ENCODE peak calls at places on chromosomes 7 and 10, in nine cellular contexts. M is AG08395; U is Ammon's horn; G is C1 segment of cervical spinal cord; Q is right cardiac atrium; C is NCI-H1105 treated with DMSO at 0.1 percent for 48 hours; X is HTR-8/SVneo; R is activated CD4-positive, alpha-beta T cell treated with anti-CD3 and anti-CD28 coated beads for 36 hours; H is T-helper 2 cell. D is an unnamed sample.
A peak's percentile ranks its signal among the peaks of the same experiment; 100 is the strongest.

GRCh38 chr7:122316467-122317394 is 12.2 kb upstream of the FEZF1 start:
- DNase-seq in M (no peak), U (no peak), G (no peak), Q (no peak), C (no peak), X (no peak), R (no peak), H (no peak), D (no peak)

GRCh38 chr7:148727501-148728278 is 29.0 kb downstream of the CUL1 start:
- DNase-seq in M (no peak), U (no peak), G (no peak), Q (no peak), C (no peak), X (no peak), R (peak; percentile 54), H (no peak), D (peak; percentile 18)

GRCh38 chr10:14087585-14087984 is 243.1 kb downstream of the FRMD4A start:
- DNase-seq in M (no peak), U (no peak), G (no peak), Q (no peak), C (peak; percentile 51), X (no peak), R (no peak), H (no peak), D (no peak)

GRCh38 chr10:109911903-109912302 is 11.4 kb downstream of the XPNPEP1 start:
- DNase-seq in M (no peak), U (no peak), G (no peak), Q (no peak), C (no peak), X (no peak), R (no peak), H (no peak), D (no peak)

GRCh38 chr7:28128608-28129007 is 52.0 kb downstream of the JAZF1 start:
- DNase-seq in M (no peak), U (no peak), G (no peak), Q (no peak), C (no peak), X (no peak), R (no peak), H (no peak), D (no peak)

GRCh38 chr10:127386606-127387327 is 162.3 kb upstream of the NPS start:
- DNase-seq in M (no peak), U (no peak), G (no peak), Q (no peak), C (no peak), X (no peak), R (no peak), H (no peak), D (no peak)

GRCh38 chr10:33358016-33358415 is 23.5 kb upstream of the NRP1 start:
- DNase-seq in M (no peak), U (no peak), G (no peak), Q (no peak), C (no peak), X (no peak), R (no peak), H (no peak), D (no peak)

GRCh38 chr10:89129850-89130396 is 77.2 kb downstream of the CH25H start:
- DNase-seq in M (peak; percentile 81), U (peak; percentile 67), G (no peak), Q (no peak), C (no peak), X (no peak), R (no peak), H (no peak), D (no peak)

GRCh38 chr10:31966681-31967080 is 38.0 kb upstream of the ARHGAP12 start:
- DNase-seq in M (no peak), U (no peak), G (no peak), Q (no peak), C (no peak), X (no peak), R (no peak), H (no peak), D (no peak)

GRCh38 chr10:131246089-131246488 is 65.4 kb downstream of the TCERG1L start:
- DNase-seq in M (no peak), U (no peak), G (no peak), Q (no peak), C (no peak), X (no peak), R (no peak), H (no peak), D (no peak)

GRCh38 chr10:4016214-4016740 is 231.3 kb upstream of the KLF6 start:
- DNase-seq in M (no peak), U (no peak), G (no peak), Q (no peak), C (no peak), X (no peak), R (no peak), H (no peak), D (no peak)

GRCh38 chr7:158302274-158303070 is 285.2 kb downstream of the PTPRN2 start:
- DNase-seq in M (no peak), U (no peak), G (no peak), Q (no peak), C (no peak), X (no peak), R (no peak), H (no peak), D (no peak)

GRCh38 chr10:42864575-42864974 is 82.0 kb downstream of the BMS1 start:
- DNase-seq in M (no peak), U (no peak), G (no peak), Q (no peak), C (no peak), X (no peak), R (no peak), H (no peak), D (peak; percentile 41)

GRCh38 chr10:4151466-4151865 is 366.5 kb upstream of the KLF6 start:
- DNase-seq in M (no peak), U (no peak), G (no peak), Q (no peak), C (no peak), X (no peak), R (peak; percentile 24), H (no peak), D (no peak)

GRCh38 chr10:1738950-1739349 is 1.6 kb upstream of the ADARB2 start:
- DNase-seq in M (no peak), U (no peak), G (no peak), Q (no peak), C (no peak), X (no peak), R (no peak), H (no peak), D (no peak)

GRCh38 chr7:41540601-41541000 is 162.3 kb downstream of the INHBA start:
- DNase-seq in M (no peak), U (no peak), G (no peak), Q (no peak), C (no peak), X (no peak), R (no peak), H (no peak), D (no peak)

GRCh38 chr7:106218546-106218945 is 66.2 kb downstream of the NAMPT start:
- DNase-seq in M (no peak), U (no peak), G (no peak), Q (no peak), C (no peak), X (no peak), R (no peak), H (no peak), D (no peak)

GRCh38 chr10:12605580-12606405 is 256.4 kb downstream of the CAMK1D start:
- DNase-seq in M (peak; percentile 87), U (peak; percentile 82), G (peak; percentile 46), Q (peak; percentile 89), C (peak; percentile 76), X (peak; percentile 35), R (peak; percentile 74), H (no peak), D (peak; percentile 84)

GRCh38 chr7:135508853-135509588 is 881 bp downstream of the CNOT4 start:
- DNase-seq in M (peak; percentile 14), U (peak; percentile 38), G (peak; percentile 42), Q (no peak), C (peak; percentile 29), X (no peak), R (peak; percentile 54), H (no peak), D (peak; percentile 70)

GRCh38 chr10:6202684-6203330 is at the start of gene PFKFB3:
- DNase-seq in M (peak; percentile 98), U (peak; percentile 97), G (peak; percentile 90), Q (peak; percentile 98), C (peak; percentile 35), X (peak; percentile 93), R (peak; percentile 98), H (peak; percentile 78), D (peak; percentile 97)

GRCh38 chr7:52720856-52721255 is 314.6 kb upstream of the POM121L12 start:
- DNase-seq in M (no peak), U (no peak), G (no peak), Q (no peak), C (no peak), X (no peak), R (no peak), H (no peak), D (no peak)

GRCh38 chr10:131850490-131850880 is 50.3 kb upstream of the PPP2R2D start:
- DNase-seq in M (no peak), U (no peak), G (no peak), Q (no peak), C (no peak), X (no peak), R (no peak), H (no peak), D (no peak)

GRCh38 chr10:34010891-34011290 is 676.4 kb upstream of the NRP1 start:
- DNase-seq in M (peak; percentile 62), U (peak; percentile 34), G (no peak), Q (no peak), C (no peak), X (no peak), R (no peak), H (no peak), D (no peak)

GRCh38 chr10:3777876-3778707 is 6.9 kb downstream of the KLF6 start:
- DNase-seq in M (no peak), U (no peak), G (no peak), Q (no peak), C (no peak), X (no peak), R (no peak), H (no peak), D (no peak)

GRCh38 chr10:114987995-114988394 is 50.0 kb downstream of the TRUB1 start:
- DNase-seq in M (peak; percentile 23), U (no peak), G (no peak), Q (no peak), C (no peak), X (no peak), R (no peak), H (no peak), D (no peak)

GRCh38 chr10:25064401-25064800 is 48.0 kb downstream of the THNSL1 start:
- DNase-seq in M (no peak), U (no peak), G (no peak), Q (no peak), C (no peak), X (no peak), R (no peak), H (no peak), D (no peak)

GRCh38 chr7:128398016-128398840 is 11.6 kb downstream of the IMPDH1 start:
- DNase-seq in M (peak; percentile 74), U (peak; percentile 64), G (no peak), Q (peak; percentile 79), C (peak; percentile 17), X (peak; percentile 58), R (peak; percentile 65), H (no peak), D (peak; percentile 24)

GRCh38 chr7:56375173-56375572 is 259.0 kb upstream of the NUPR2 start:
- DNase-seq in M (no peak), U (no peak), G (no peak), Q (no peak), C (no peak), X (no peak), R (no peak), H (no peak), D (no peak)

GRCh38 chr10:94129393-94130130 is 135.8 kb downstream of the PLCE1 start:
- DNase-seq in M (peak; percentile 74), U (no peak), G (no peak), Q (no peak), C (no peak), X (no peak), R (no peak), H (no peak), D (no peak)

GRCh38 chr10:77866598-77866997 is 60.0 kb downstream of the DLG5 start:
- DNase-seq in M (no peak), U (no peak), G (no peak), Q (no peak), C (no peak), X (no peak), R (no peak), H (no peak), D (no peak)

GRCh38 chr10:34696423-34696822 is 118.7 kb downstream of the PARD3 start:
- DNase-seq in M (peak; percentile 69), U (peak; percentile 43), G (no peak), Q (no peak), C (no peak), X (peak; percentile 75), R (no peak), H (no peak), D (no peak)